ENCODE peak calls at places on chromosomes 5 and 9, in seven cellular contexts. W is nucleus accumbens; A is HFFc6; N is astrocyte of the spinal cord; Q is fibroblast of lung; U is GM20000; F is stimulated activated naive CD8-positive, alpha-beta T cell treated with anti-CD3 and anti-CD28 coated beads, Interleukin-15, amount 100 ng/mL, for 72 hours. Z is an unnamed sample.

GRCh38 chr5:53003144-53003543 is 14.0 kb downstream of the ITGA2 start:
- DNase-seq in W (no peak), A (no peak), N (no peak), Q (no peak), U (no peak), F (no peak), Z (no peak)

GRCh38 chr5:93723005-93723404 is 18.4 kb downstream of the POU5F2 start:
- DNase-seq in W (no peak), A (peak), N (no peak), Q (no peak), U (no peak), F (no peak), Z (no peak)

GRCh38 chr9:18338042-18338441 is 135.9 kb upstream of the ADAMTSL1 start:
- DNase-seq in W (no peak), A (no peak), N (peak), Q (peak), U (no peak), F (no peak), Z (no peak)

GRCh38 chr9:131889437-131890244 is 149.8 kb upstream of the RAPGEF1 start:
- DNase-seq in W (no peak), A (no peak), N (no peak), Q (peak), U (no peak), F (no peak), Z (no peak)

GRCh38 chr5:57172466-57172961 is 1.3 kb upstream of the GPBP1 start:
- DNase-seq in W (no peak), A (no peak), N (peak), Q (peak), U (no peak), F (peak), Z (no peak)

GRCh38 chr9:95511952-95512750 is 4.6 kb downstream of the PTCH1 start:
- DNase-seq in W (no peak), A (peak), N (peak), Q (no peak), U (no peak), F (no peak), Z (no peak)

GRCh38 chr9:4741365-4742031 is 496 bp upstream of the AK3 start:
- DNase-seq in W (no peak), A (no peak), N (no peak), Q (no peak), U (peak), F (no peak), Z (peak)

GRCh38 chr5:132877938-132878337 is 4.5 kb downstream of the LEAP2 start:
- DNase-seq in W (no peak), A (peak), N (peak), Q (peak), U (no peak), F (no peak), Z (no peak)

GRCh38 chr5:98891591-98891990 is 37.2 kb downstream of the CHD1 start:
- DNase-seq in W (no peak), A (no peak), N (no peak), Q (no peak), U (no peak), F (no peak), Z (no peak)

GRCh38 chr5:83177803-83178202 is 100.5 kb downstream of the XRCC4 start:
- DNase-seq in W (no peak), A (no peak), N (no peak), Q (no peak), U (no peak), F (no peak), Z (no peak)

GRCh38 chr9:72383978-72384709 is 19.1 kb upstream of the ZFAND5 start:
- DNase-seq in W (no peak), A (peak), N (peak), Q (peak), U (no peak), F (no peak), Z (no peak)

GRCh38 chr5:68024426-68024825 is 191.1 kb upstream of the PIK3R1 start:
- DNase-seq in W (no peak), A (no peak), N (no peak), Q (peak), U (no peak), F (no peak), Z (no peak)

GRCh38 chr9:98101868-98102273 is 17.2 kb downstream of the TRIM14 start:
- DNase-seq in W (no peak), A (no peak), N (peak), Q (peak), U (peak), F (peak), Z (no peak)

GRCh38 chr5:960551-960950 is 48.1 kb upstream of the NKD2 start:
- DNase-seq in W (no peak), A (no peak), N (no peak), Q (no peak), U (no peak), F (no peak), Z (no peak)

GRCh38 chr5:170439246-170439943 is 50.2 kb upstream of the KCNMB1 start:
- DNase-seq in W (no peak), A (no peak), N (no peak), Q (no peak), U (no peak), F (no peak), Z (no peak)

GRCh38 chr5:149445739-149446369 is 66.8 kb upstream of the IL17B start:
- DNase-seq in W (no peak), A (peak), N (peak), Q (peak), U (no peak), F (no peak), Z (no peak)

GRCh38 chr9:129289131-129289731 is 111.2 kb upstream of the IER5L start:
- DNase-seq in W (no peak), A (no peak), N (no peak), Q (no peak), U (no peak), F (no peak), Z (peak)

GRCh38 chr9:88773627-88774244 is 217.5 kb upstream of the S1PR3 start:
- DNase-seq in W (no peak), A (peak), N (peak), Q (peak), U (no peak), F (no peak), Z (no peak)

GRCh38 chr9:37471942-37472679 is 6.9 kb upstream of the ZBTB5 start:
- DNase-seq in W (no peak), A (peak), N (peak), Q (peak), U (no peak), F (no peak), Z (no peak)

GRCh38 chr5:167451091-167451490 is 840.4 kb upstream of the WWC1 start:
- DNase-seq in W (no peak), A (no peak), N (peak), Q (no peak), U (no peak), F (no peak), Z (no peak)